ENCODE peak calls at places on chromosomes 2 and 18, in six cellular contexts. Z is neuronal stem cell, Q is trophoblast cell, F is H9, U is IMR-90, L is H1. N is an unnamed sample.

GRCh38 chr2:148244593-148245292 is 223.9 kb downstream of the MBD5 start:
- DNase-seq in F (no peak), L (no peak), Q (peak), Z (no peak), U (peak), N (no peak)

GRCh38 chr2:42693688-42694479 is 70.1 kb downstream of the OXER1 start:
- DNase-seq in U (no peak), Z (no peak), Q (peak), L (no peak), F (no peak), N (peak)

GRCh38 chr2:206084468-206084869 is 1.5 kb downstream of the INO80D start:
- DNase-seq in F (peak), L (no peak), Q (peak), U (peak), Z (peak), N (peak)

GRCh38 chr2:128215897-128216645 is 102.6 kb downstream of the HS6ST1 start:
- DNase-seq in U (no peak), Q (no peak), F (no peak), Z (no peak), L (no peak), N (no peak)

GRCh38 chr2:1319393-1319792 is 93.9 kb upstream of the TPO start:
- DNase-seq in L (peak), F (no peak), U (no peak), Z (no peak), Q (no peak), N (no peak)

GRCh38 chr2:52264488-52264887 is 1232.6 kb upstream of the NRXN1 start:
- DNase-seq in U (no peak), Z (no peak), L (no peak), F (peak), Q (no peak), N (peak)

GRCh38 chr2:8797682-8798081 is 39.7 kb downstream of the KIDINS220 start:
- DNase-seq in L (no peak), F (no peak), Q (peak), Z (no peak), U (no peak), N (no peak)

GRCh38 chr18:51153659-51154371 is 43.7 kb downstream of the MEX3C start:
- DNase-seq in L (no peak), Q (no peak), U (no peak), F (no peak), Z (no peak), N (no peak)

GRCh38 chr2:55138546-55139288 is 88.5 kb upstream of the RTN4 start:
- DNase-seq in F (no peak), Q (no peak), U (no peak), L (no peak), Z (no peak), N (no peak)

GRCh38 chr2:143482761-143483160 is 353.5 kb downstream of the ARHGAP15 start:
- DNase-seq in Z (no peak), F (no peak), U (no peak), Q (no peak), L (no peak), N (no peak)

GRCh38 chr18:35746826-35747339 is 165.3 kb downstream of the GALNT1 start:
- DNase-seq in F (no peak), Q (no peak), U (no peak), L (no peak), Z (no peak), N (no peak)

GRCh38 chr2:172806426-172807008 is 70.9 kb downstream of the RAPGEF4 start:
- DNase-seq in L (no peak), Q (peak), U (peak), Z (peak), F (no peak), N (peak)

GRCh38 chr2:216132585-216132984 is 23.4 kb downstream of the XRCC5 start:
- DNase-seq in Z (no peak), U (no peak), F (no peak), L (no peak), Q (no peak), N (no peak)

GRCh38 chr2:4188561-4188960 is 485.2 kb downstream of the DCDC2C start:
- DNase-seq in F (no peak), L (no peak), Q (no peak), Z (no peak), U (no peak), N (no peak)

GRCh38 chr18:45755936-45756335 is 32.0 kb downstream of the SLC14A1 start:
- DNase-seq in Z (no peak), F (no peak), U (peak), Q (no peak), L (no peak), N (no peak)

GRCh38 chr2:13714466-13714865 is 918.1 kb upstream of the LRATD1 start:
- DNase-seq in Q (no peak), F (no peak), Z (no peak), L (no peak), U (no peak), N (no peak)

GRCh38 chr18:2559249-2559648 is 12.1 kb downstream of the METTL4 start:
- DNase-seq in U (no peak), Q (no peak), F (no peak), L (no peak), Z (no peak), N (no peak)

GRCh38 chr18:6868033-6868432 is 138.5 kb downstream of the ARHGAP28 start:
- DNase-seq in L (no peak), U (no peak), Q (peak), F (no peak), Z (no peak), N (no peak)

GRCh38 chr2:191218292-191218898 is 26.8 kb upstream of the MYO1B start:
- DNase-seq in Z (peak), U (peak), Q (peak), L (peak), F (peak), N (peak)

GRCh38 chr2:152175368-152176112 is at the start of gene STAM2:
- DNase-seq in Q (peak), L (peak), U (peak), F (peak), Z (peak), N (peak)
- H2BK5ac ChIP-seq in Q (peak), L (peak), U (peak), F (no peak), Z (peak), N (peak)

GRCh38 chr18:27715751-27716150 is 461.2 kb downstream of the CDH2 start:
- DNase-seq in U (no peak), F (no peak), L (no peak), Q (no peak), Z (no peak), N (no peak)

GRCh38 chr18:27712066-27712465 is 464.9 kb downstream of the CDH2 start:
- DNase-seq in Z (no peak), Q (no peak), L (no peak), F (no peak), U (no peak), N (peak)

GRCh38 chr18:27709344-27709743 is 467.6 kb downstream of the CDH2 start:
- DNase-seq in U (no peak), L (no peak), F (no peak), Z (no peak), Q (peak), N (no peak)

GRCh38 chr18:27713727-27714080 is 463.2 kb downstream of the CDH2 start:
- DNase-seq in Z (no peak), L (no peak), Q (no peak), F (no peak), U (peak), N (no peak)

GRCh38 chr18:27713037-27713726 is 463.7 kb downstream of the CDH2 start:
- DNase-seq in U (no peak), F (no peak), Z (peak), L (no peak), Q (no peak), N (peak)
- H2BK5ac ChIP-seq in U (no peak), F (no peak), Z (no peak), L (no peak), Q (no peak), N (no peak)

DNA sequence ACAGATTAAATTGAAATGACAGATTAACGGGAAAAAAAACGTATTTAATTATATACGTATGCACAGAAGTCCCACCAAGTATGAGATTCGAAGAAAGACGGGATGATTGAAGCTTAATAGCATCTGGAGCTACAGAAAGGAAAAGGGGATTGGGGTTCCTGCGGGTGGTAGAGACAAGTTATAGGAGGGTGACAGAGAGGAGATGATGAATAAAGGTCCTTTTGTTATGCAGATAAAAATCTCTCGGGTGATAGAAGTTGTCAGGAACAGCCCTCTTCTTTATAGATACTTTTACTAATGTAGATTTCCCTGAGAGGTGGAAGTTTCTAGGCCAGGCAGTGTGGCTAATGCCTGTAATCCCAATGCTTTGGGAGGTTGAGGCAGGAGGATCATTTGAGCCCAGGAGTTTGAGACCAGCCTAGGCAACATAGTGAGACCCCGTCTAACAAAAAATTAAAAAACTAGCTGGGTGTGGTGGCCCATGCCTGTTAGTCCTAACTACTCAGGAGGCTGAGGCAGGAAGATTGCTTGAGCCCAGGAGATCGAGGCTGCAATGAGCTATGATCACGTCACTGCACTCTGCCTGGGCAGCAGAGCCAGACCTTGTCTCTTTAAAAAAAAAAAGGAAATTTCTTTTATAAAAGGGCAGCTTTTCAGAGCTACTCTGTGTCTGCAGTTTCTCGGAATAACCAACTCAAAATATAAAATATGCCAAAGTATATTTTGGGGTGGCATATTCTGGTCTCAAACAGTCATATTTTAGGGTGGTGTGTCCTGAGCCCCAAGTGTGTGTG is 113.0 kb downstream of the STPG4 start:
- DNase-seq in F (no peak), U (no peak), Q (no peak), Z (no peak), L (no peak), N (no peak)
- H2BK5ac ChIP-seq in F (no peak), U (peak), Q (no peak), Z (no peak), L (no peak), N (no peak)

DNA sequence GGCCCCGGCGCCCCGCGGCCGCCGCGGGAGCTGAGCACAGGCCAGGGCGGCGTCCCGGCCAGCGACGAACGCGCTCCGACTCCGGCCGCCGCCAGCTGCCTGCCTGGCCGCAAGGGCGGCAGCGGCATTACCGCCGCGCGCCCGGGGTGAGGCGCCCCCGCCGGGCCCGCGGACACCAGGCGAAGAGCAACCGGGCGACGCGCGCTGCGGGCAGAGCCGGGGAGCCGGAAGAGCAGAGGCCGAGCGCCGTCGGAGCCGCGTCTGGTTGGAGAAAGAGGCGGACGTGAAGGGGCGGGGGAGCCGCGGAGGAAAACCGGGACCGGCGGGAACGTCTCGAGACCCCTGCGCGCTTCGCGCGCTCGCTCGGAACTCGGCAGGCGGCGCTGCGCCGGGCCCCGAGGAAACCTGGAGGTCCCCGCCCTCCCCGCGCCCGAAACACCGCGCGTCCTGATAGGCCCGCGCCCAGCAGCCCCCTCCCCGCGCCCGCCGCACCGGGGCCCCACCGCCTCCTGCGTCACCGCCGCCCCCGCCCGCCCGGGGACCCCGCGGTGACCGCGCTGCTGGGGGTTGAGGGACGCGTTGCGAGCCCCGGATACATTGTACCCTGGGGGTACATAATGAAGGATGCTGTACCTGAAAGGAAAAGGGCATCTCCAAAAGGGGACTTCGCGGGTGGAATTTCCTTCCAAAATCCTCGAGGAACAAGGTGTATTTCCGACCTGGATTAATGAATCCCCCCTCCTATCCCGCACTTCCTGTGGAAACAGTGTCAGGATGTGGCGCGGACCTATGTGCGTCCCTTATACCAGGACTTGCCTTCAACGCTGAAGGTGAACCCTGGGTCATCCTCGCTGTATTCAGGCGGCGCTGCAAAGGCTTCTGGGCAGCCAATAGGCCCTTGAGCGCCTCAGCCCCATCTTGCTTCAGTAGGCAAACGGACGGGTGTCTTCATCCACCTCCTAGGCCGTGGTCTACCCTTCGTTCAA is 1.0 kb upstream of the B4GALT6 start:
- DNase-seq in U (peak), L (peak), Q (peak), Z (peak), F (peak), N (peak)
- H2BK5ac ChIP-seq in U (no peak), L (peak), Q (peak), Z (peak), F (no peak), N (no peak)

GRCh38 chr2:238286551-238286950 is 1.9 kb downstream of the PER2 start:
- DNase-seq in U (peak), L (no peak), Q (peak), F (no peak), Z (no peak), N (no peak)
- H2BK5ac ChIP-seq in U (no peak), L (no peak), Q (no peak), F (no peak), Z (no peak), N (no peak)

N was measured in mesendoderm.